ENCODE peak calls at places on chromosome 15, in four cellular contexts. H is HL-60, S is GM12878, Q is K562. J is an unnamed sample.

GRCh38 chr15:101114146-101114545 is 137.7 kb downstream of the CHSY1 start:
- DNase-seq in H (no peak), S (no peak), Q (no peak), J (no peak)

GRCh38 chr15:44595246-44595645 is 58.3 kb downstream of the EIF3J start:
- DNase-seq in H (no peak), S (no peak), Q (no peak), J (no peak)

GRCh38 chr15:90035095-90035834 is 34.1 kb downstream of the ZNF710 start:
- DNase-seq in H (peak), S (no peak), Q (no peak), J (no peak)

GRCh38 chr15:41205315-41205714 is 25.2 kb downstream of the EXD1 start:
- DNase-seq in H (no peak), S (no peak), Q (no peak), J (no peak)

GRCh38 chr15:83565553-83566159 is 88.3 kb upstream of the ADAMTSL3 start:
- DNase-seq in H (no peak), S (no peak), Q (peak), J (no peak)

GRCh38 chr15:60673918-60674558 is 195.1 kb upstream of the ICE2 start:
- DNase-seq in H (no peak), S (no peak), Q (no peak), J (no peak)

GRCh38 chr15:101401286-101401685 is 88.2 kb downstream of the PCSK6 start:
- DNase-seq in H (no peak), S (no peak), Q (no peak), J (no peak)

GRCh38 chr15:72231847-72232461 is 964 bp upstream of the PKM start:
- DNase-seq in H (peak), S (no peak), Q (peak), J (no peak)

GRCh38 chr15:79050977-79051376 is 39.6 kb downstream of the RASGRF1 start:
- DNase-seq in H (no peak), S (no peak), Q (no peak), J (no peak)
- TF ChIP-seq SPI1 in H (no peak), S (no peak), Q (no peak), J (no peak)

DNA sequence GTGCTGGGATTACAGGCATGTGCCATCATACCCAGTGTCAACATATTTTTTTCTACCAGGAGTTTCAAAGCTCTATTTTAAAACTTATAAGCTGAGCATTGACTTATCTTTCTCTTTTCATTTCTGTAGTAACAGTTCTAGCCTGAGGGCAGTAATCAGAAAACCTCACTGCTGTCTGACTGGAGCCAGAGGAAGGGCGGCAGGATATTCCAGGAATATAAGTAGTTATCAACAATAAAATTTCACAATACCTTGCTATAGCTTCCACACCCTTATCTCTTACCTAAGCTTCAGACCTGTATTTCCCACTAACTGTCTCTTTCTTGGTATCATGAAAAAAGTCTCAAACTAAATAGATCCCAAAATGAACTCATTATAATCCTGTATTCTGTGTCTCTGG is 5.1 kb upstream of the NEDD4 start:
- DNase-seq in H (no peak), S (no peak), Q (no peak), J (no peak)
- TF ChIP-seq SPI1 in H (no peak), S (no peak), Q (no peak), J (no peak)

GRCh38 chr15:45919806-45920205 is 285.0 kb downstream of the SQOR start:
- DNase-seq in H (no peak), S (no peak), Q (no peak), J (no peak)
- TF ChIP-seq SPI1 in H (no peak), S (no peak), Q (no peak), J (no peak)

GRCh38 chr15:95512906-95513305 is 817.6 kb upstream of the NR2F2 start:
- DNase-seq in H (no peak), S (no peak), Q (no peak), J (no peak)
- TF ChIP-seq SPI1 in H (no peak), S (no peak), Q (no peak), J (no peak)

GRCh38 chr15:56617628-56618027 is 115.7 kb downstream of the ZNF280D start:
- DNase-seq in H (no peak), S (no peak), Q (no peak), J (no peak)

GRCh38 chr15:56616551-56616950 is 116.8 kb downstream of the ZNF280D start:
- DNase-seq in H (no peak), S (no peak), Q (no peak), J (no peak)

GRCh38 chr15:56619881-56620280 is 113.4 kb downstream of the ZNF280D start:
- DNase-seq in H (no peak), S (no peak), Q (no peak), J (no peak)
- TF ChIP-seq SPI1 in H (no peak), S (no peak), Q (no peak), J (no peak)

GRCh38 chr15:48646364-48646763 is 855 bp upstream of the FBN1 start:
- DNase-seq in H (no peak), S (no peak), Q (no peak), J (no peak)
- TF ChIP-seq SPI1 in H (no peak), S (no peak), Q (no peak), J (no peak)

GRCh38 chr15:28995193-28995592 is 109.4 kb downstream of the APBA2 start:
- DNase-seq in H (no peak), S (no peak), Q (no peak), J (no peak)
- TF ChIP-seq SPI1 in H (no peak), S (no peak), Q (no peak), J (no peak)

DNA sequence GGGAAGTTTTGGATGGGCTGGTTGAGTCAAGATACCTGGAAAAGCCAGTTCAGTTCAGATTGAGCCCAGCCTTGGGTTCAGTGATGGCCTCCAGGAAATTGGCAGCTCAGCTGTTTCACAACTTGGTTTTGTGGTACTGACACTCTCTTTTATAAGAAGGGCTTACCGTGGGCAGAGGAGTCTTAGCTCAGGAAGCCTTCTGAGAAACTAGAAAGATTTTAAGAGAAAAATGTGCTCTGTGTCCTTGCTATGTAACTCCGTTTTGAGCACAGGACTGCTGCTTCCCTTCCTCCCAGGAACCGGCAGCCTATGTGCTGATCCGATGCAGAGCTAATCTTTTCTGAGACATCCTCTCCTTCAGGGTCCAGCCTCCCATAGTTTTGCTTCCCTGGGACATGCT is 46.6 kb upstream of the RASGRP1 start:
- DNase-seq in H (no peak), S (no peak), Q (no peak), J (no peak)
- TF ChIP-seq SPI1 in H (no peak), S (no peak), Q (no peak), J (no peak)

GRCh38 chr15:95603802-95604201 is 726.7 kb upstream of the NR2F2 start:
- DNase-seq in H (no peak), S (no peak), Q (no peak), J (no peak)

GRCh38 chr15:95604634-95605036 is 725.9 kb upstream of the NR2F2 start:
- DNase-seq in H (no peak), S (no peak), Q (no peak), J (no peak)

GRCh38 chr15:95608371-95608770 is 722.1 kb upstream of the NR2F2 start:
- DNase-seq in H (no peak), S (no peak), Q (no peak), J (no peak)

GRCh38 chr15:95606551-95606950 is 723.9 kb upstream of the NR2F2 start:
- DNase-seq in H (no peak), S (no peak), Q (no peak), J (no peak)

GRCh38 chr15:95605098-95605497 is 725.4 kb upstream of the NR2F2 start:
- DNase-seq in H (no peak), S (no peak), Q (no peak), J (no peak)
- TF ChIP-seq SPI1 in H (no peak), S (no peak), Q (no peak), J (no peak)

DNA sequence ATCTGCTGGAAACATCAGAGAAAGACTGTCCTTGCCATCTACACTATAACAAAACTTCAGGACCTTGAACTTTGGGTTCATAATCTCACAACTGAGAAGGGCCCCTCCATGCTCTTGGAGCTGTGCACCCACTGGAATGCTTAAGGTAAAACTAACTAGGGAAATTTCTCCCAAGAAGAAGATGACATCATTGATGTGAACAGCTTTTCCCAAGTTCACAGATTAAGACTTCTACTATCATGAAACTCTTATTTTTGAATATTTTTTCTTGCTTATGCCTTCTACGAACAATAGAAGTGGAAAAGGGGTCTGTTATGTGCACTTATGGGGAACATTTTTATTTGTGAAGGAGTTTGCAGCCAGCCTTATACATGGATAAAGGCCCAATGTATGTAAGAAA is 5.0 kb downstream of the CYP11A1 start:
- DNase-seq in H (no peak), S (no peak), Q (no peak), J (no peak)
- TF ChIP-seq SPI1 in H (no peak), S (no peak), Q (no peak), J (no peak)